ENCODE peak calls at places on chromosomes 12 and 14, in ten cellular contexts. One of them, this sample, is unnamed.

GRCh38 chr12:24469089-24469488 is 479.8 kb downstream of the BCAT1 start:
- DNase-seq in hepatocyte: no peak
- DNase-seq in progenitor cell of endocrine pancreas: no peak
- DNase-seq in H9: no peak
- DNase-seq in CD8-positive, alpha-beta T cell: no peak
- DNase-seq in AG10803: no peak
- DNase-seq in RWPE1: no peak
- DNase-seq in PC-9: no peak
- DNase-seq in type B pancreatic cell: no peak
- DNase-seq in Calu3: no peak
- DNase-seq in this sample: no peak

GRCh38 chr14:94542111-94542810 is 19.0 kb upstream of the SERPINA4 start:
- DNase-seq in hepatocyte: no peak
- DNase-seq in progenitor cell of endocrine pancreas: no peak
- DNase-seq in H9: no peak
- DNase-seq in CD8-positive, alpha-beta T cell: no peak
- DNase-seq in AG10803: peak; percentile 56
- DNase-seq in RWPE1: peak; percentile 23
- DNase-seq in PC-9: no peak
- DNase-seq in type B pancreatic cell: no peak
- DNase-seq in Calu3: peak; percentile 29
- DNase-seq in this sample: no peak

GRCh38 chr14:98494582-98494981 is 777.4 kb downstream of the BCL11B start:
- DNase-seq in hepatocyte: no peak
- DNase-seq in progenitor cell of endocrine pancreas: no peak
- DNase-seq in H9: no peak
- DNase-seq in CD8-positive, alpha-beta T cell: no peak
- DNase-seq in AG10803: peak; percentile 39
- DNase-seq in RWPE1: peak; percentile 78
- DNase-seq in PC-9: no peak
- DNase-seq in type B pancreatic cell: no peak
- DNase-seq in Calu3: no peak
- DNase-seq in this sample: no peak

GRCh38 chr14:71703477-71703876 is 228.8 kb upstream of the RGS6 start:
- DNase-seq in hepatocyte: no peak
- DNase-seq in progenitor cell of endocrine pancreas: no peak
- DNase-seq in H9: no peak
- DNase-seq in CD8-positive, alpha-beta T cell: no peak
- DNase-seq in AG10803: peak; percentile 80
- DNase-seq in RWPE1: no peak
- DNase-seq in PC-9: no peak
- DNase-seq in type B pancreatic cell: no peak
- DNase-seq in Calu3: no peak
- DNase-seq in this sample: no peak

GRCh38 chr14:44657688-44658388 is 150.8 kb upstream of the FSCB start:
- DNase-seq in hepatocyte: peak; percentile 60
- DNase-seq in progenitor cell of endocrine pancreas: no peak
- DNase-seq in H9: no peak
- DNase-seq in CD8-positive, alpha-beta T cell: no peak
- DNase-seq in AG10803: no peak
- DNase-seq in RWPE1: no peak
- DNase-seq in PC-9: no peak
- DNase-seq in type B pancreatic cell: no peak
- DNase-seq in Calu3: no peak
- DNase-seq in this sample: peak; percentile 8

GRCh38 chr12:21583587-21583986 is 21.1 kb downstream of the GYS2 start:
- DNase-seq in hepatocyte: no peak
- DNase-seq in progenitor cell of endocrine pancreas: no peak
- DNase-seq in H9: no peak
- DNase-seq in CD8-positive, alpha-beta T cell: no peak
- DNase-seq in AG10803: no peak
- DNase-seq in RWPE1: no peak
- DNase-seq in PC-9: no peak
- DNase-seq in type B pancreatic cell: no peak
- DNase-seq in Calu3: no peak
- DNase-seq in this sample: no peak

GRCh38 chr12:132052191-132052932 is 91.8 kb downstream of the DDX51 start:
- DNase-seq in hepatocyte: no peak
- DNase-seq in progenitor cell of endocrine pancreas: no peak
- DNase-seq in H9: no peak
- DNase-seq in CD8-positive, alpha-beta T cell: no peak
- DNase-seq in AG10803: no peak
- DNase-seq in RWPE1: no peak
- DNase-seq in PC-9: no peak
- DNase-seq in type B pancreatic cell: no peak
- DNase-seq in Calu3: no peak
- DNase-seq in this sample: no peak

GRCh38 chr12:95548539-95549391 is 2.5 kb downstream of the USP44 start:
- DNase-seq in hepatocyte: peak; percentile 71
- DNase-seq in progenitor cell of endocrine pancreas: peak; percentile 63
- DNase-seq in H9: peak; percentile 85
- DNase-seq in CD8-positive, alpha-beta T cell: peak; percentile 47
- DNase-seq in AG10803: no peak
- DNase-seq in RWPE1: peak; percentile 12
- DNase-seq in PC-9: no peak
- DNase-seq in type B pancreatic cell: peak; percentile 69
- DNase-seq in Calu3: peak; percentile 87
- DNase-seq in this sample: no peak

GRCh38 chr12:99232324-99232723 is 415.2 kb upstream of the GARIN6 start:
- DNase-seq in hepatocyte: no peak
- DNase-seq in progenitor cell of endocrine pancreas: no peak
- DNase-seq in H9: no peak
- DNase-seq in CD8-positive, alpha-beta T cell: no peak
- DNase-seq in AG10803: no peak
- DNase-seq in RWPE1: no peak
- DNase-seq in PC-9: no peak
- DNase-seq in type B pancreatic cell: no peak
- DNase-seq in Calu3: no peak
- DNase-seq in this sample: no peak

GRCh38 chr12:130752692-130753230 is 36.7 kb upstream of the RIMBP2 start:
- DNase-seq in hepatocyte: no peak
- DNase-seq in progenitor cell of endocrine pancreas: no peak
- DNase-seq in H9: peak; percentile 70
- DNase-seq in CD8-positive, alpha-beta T cell: no peak
- DNase-seq in AG10803: no peak
- DNase-seq in RWPE1: no peak
- DNase-seq in PC-9: no peak
- DNase-seq in type B pancreatic cell: no peak
- DNase-seq in Calu3: no peak
- DNase-seq in this sample: no peak

GRCh38 chr12:53725824-53726223 is 1.4 kb downstream of the CALCOCO1 start:
- DNase-seq in hepatocyte: no peak
- DNase-seq in progenitor cell of endocrine pancreas: no peak
- DNase-seq in H9: no peak
- DNase-seq in CD8-positive, alpha-beta T cell: no peak
- DNase-seq in AG10803: peak; percentile 47
- DNase-seq in RWPE1: peak; percentile 51
- DNase-seq in PC-9: no peak
- DNase-seq in type B pancreatic cell: no peak
- DNase-seq in Calu3: no peak
- DNase-seq in this sample: no peak

GRCh38 chr12:39723831-39724230 is 104.2 kb upstream of the ABCD2 start:
- DNase-seq in hepatocyte: no peak
- DNase-seq in progenitor cell of endocrine pancreas: no peak
- DNase-seq in H9: peak; percentile 30
- DNase-seq in CD8-positive, alpha-beta T cell: no peak
- DNase-seq in AG10803: peak; percentile 48
- DNase-seq in RWPE1: peak; percentile 57
- DNase-seq in PC-9: no peak
- DNase-seq in type B pancreatic cell: no peak
- DNase-seq in Calu3: no peak
- DNase-seq in this sample: no peak

GRCh38 chr12:7837366-7837765 is 35.3 kb downstream of the SLC2A14 start:
- DNase-seq in hepatocyte: no peak
- DNase-seq in progenitor cell of endocrine pancreas: no peak
- DNase-seq in H9: no peak
- DNase-seq in CD8-positive, alpha-beta T cell: no peak
- DNase-seq in AG10803: no peak
- DNase-seq in RWPE1: no peak
- DNase-seq in PC-9: no peak
- DNase-seq in type B pancreatic cell: no peak
- DNase-seq in Calu3: no peak
- DNase-seq in this sample: no peak

GRCh38 chr12:130992448-130992847 is 38.7 kb downstream of the ADGRD1 start:
- DNase-seq in hepatocyte: no peak
- DNase-seq in progenitor cell of endocrine pancreas: no peak
- DNase-seq in H9: no peak
- DNase-seq in CD8-positive, alpha-beta T cell: no peak
- DNase-seq in AG10803: no peak
- DNase-seq in RWPE1: no peak
- DNase-seq in PC-9: no peak
- DNase-seq in type B pancreatic cell: no peak
- DNase-seq in Calu3: no peak
- DNase-seq in this sample: no peak

GRCh38 chr14:97977711-97978261 is 1180.6 kb downstream of the VRK1 start:
- DNase-seq in hepatocyte: peak; percentile 57
- DNase-seq in progenitor cell of endocrine pancreas: no peak
- DNase-seq in H9: peak; percentile 32
- DNase-seq in CD8-positive, alpha-beta T cell: peak; percentile 51
- DNase-seq in AG10803: peak; percentile 45
- DNase-seq in RWPE1: peak; percentile 49
- DNase-seq in PC-9: no peak
- DNase-seq in type B pancreatic cell: no peak
- DNase-seq in Calu3: peak; percentile 5
- DNase-seq in this sample: no peak

GRCh38 chr12:19674437-19674836 is 235.1 kb downstream of the AEBP2 start:
- DNase-seq in hepatocyte: no peak
- DNase-seq in progenitor cell of endocrine pancreas: no peak
- DNase-seq in H9: no peak
- DNase-seq in CD8-positive, alpha-beta T cell: no peak
- DNase-seq in AG10803: no peak
- DNase-seq in RWPE1: no peak
- DNase-seq in PC-9: no peak
- DNase-seq in type B pancreatic cell: no peak
- DNase-seq in Calu3: no peak
- DNase-seq in this sample: no peak

GRCh38 chr14:29030970-29031369 is 264.4 kb downstream of the FOXG1 start:
- DNase-seq in hepatocyte: no peak
- DNase-seq in progenitor cell of endocrine pancreas: no peak
- DNase-seq in H9: no peak
- DNase-seq in CD8-positive, alpha-beta T cell: no peak
- DNase-seq in AG10803: no peak
- DNase-seq in RWPE1: no peak
- DNase-seq in PC-9: no peak
- DNase-seq in type B pancreatic cell: no peak
- DNase-seq in Calu3: no peak
- DNase-seq in this sample: no peak

GRCh38 chr12:104347374-104348075 is 44.0 kb downstream of the EID3 start:
- DNase-seq in hepatocyte: no peak
- DNase-seq in progenitor cell of endocrine pancreas: no peak
- DNase-seq in H9: peak; percentile 17
- DNase-seq in CD8-positive, alpha-beta T cell: no peak
- DNase-seq in AG10803: no peak
- DNase-seq in RWPE1: no peak
- DNase-seq in PC-9: peak; percentile 73
- DNase-seq in type B pancreatic cell: no peak
- DNase-seq in Calu3: no peak
- DNase-seq in this sample: no peak
- TF ChIP-seq CTCF in hepatocyte: no peak
- TF ChIP-seq CTCF in progenitor cell of endocrine pancreas: no peak
- TF ChIP-seq CTCF in H9: no peak
- TF ChIP-seq CTCF in CD8-positive, alpha-beta T cell: no peak
- TF ChIP-seq CTCF in AG10803: no peak
- TF ChIP-seq CTCF in RWPE1: no peak
- TF ChIP-seq CTCF in PC-9: no peak
- TF ChIP-seq CTCF in type B pancreatic cell: no peak
- TF ChIP-seq CTCF in Calu3: no peak
- TF ChIP-seq CTCF in this sample: no peak

GRCh38 chr12:65533177-65533883 is 254.8 kb downstream of the MSRB3 start:
- DNase-seq in hepatocyte: no peak
- DNase-seq in progenitor cell of endocrine pancreas: no peak
- DNase-seq in H9: no peak
- DNase-seq in CD8-positive, alpha-beta T cell: no peak
- DNase-seq in AG10803: peak; percentile 49
- DNase-seq in RWPE1: no peak
- DNase-seq in PC-9: no peak
- DNase-seq in type B pancreatic cell: no peak
- DNase-seq in Calu3: no peak
- DNase-seq in this sample: no peak
- TF ChIP-seq CTCF in hepatocyte: no peak
- TF ChIP-seq CTCF in progenitor cell of endocrine pancreas: no peak
- TF ChIP-seq CTCF in H9: no peak
- TF ChIP-seq CTCF in CD8-positive, alpha-beta T cell: no peak
- TF ChIP-seq CTCF in AG10803: no peak
- TF ChIP-seq CTCF in RWPE1: no peak
- TF ChIP-seq CTCF in PC-9: no peak
- TF ChIP-seq CTCF in type B pancreatic cell: no peak
- TF ChIP-seq CTCF in Calu3: no peak
- TF ChIP-seq CTCF in this sample: no peak

DNA sequence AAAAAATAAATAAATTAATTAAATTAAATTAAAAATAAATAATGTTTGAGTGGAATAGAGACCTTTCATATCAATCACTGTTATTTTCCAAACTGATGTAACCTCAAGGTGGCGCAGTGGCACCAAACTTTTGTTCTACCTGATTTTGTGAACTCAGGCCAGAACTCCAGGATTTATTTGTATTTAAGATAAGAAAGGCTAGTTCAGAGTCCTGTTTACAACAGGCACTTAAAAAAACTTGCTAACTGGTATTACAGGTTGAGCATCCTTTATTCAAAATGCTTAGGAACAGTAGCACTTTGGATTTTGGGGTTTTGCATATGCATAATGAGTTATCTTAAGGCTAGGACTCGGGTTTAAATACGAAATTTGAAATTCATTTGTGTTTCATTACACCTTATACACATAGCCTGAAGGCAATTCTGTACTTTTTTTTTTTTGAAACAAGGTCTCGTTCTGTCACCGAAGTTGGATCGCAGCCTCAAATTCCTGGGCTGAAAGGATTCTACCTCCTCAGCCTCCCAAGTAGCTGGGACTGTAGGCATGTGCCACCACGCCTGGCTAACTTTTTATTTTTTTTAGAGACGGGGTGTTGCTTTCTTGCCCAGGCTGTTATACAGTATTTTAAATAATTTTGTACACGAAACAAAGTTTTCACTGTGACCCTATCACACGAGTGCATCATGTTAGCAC is 32.4 kb downstream of the YY1 start:
- DNase-seq in hepatocyte: peak; percentile 70
- DNase-seq in progenitor cell of endocrine pancreas: no peak
- DNase-seq in H9: no peak
- DNase-seq in CD8-positive, alpha-beta T cell: no peak
- DNase-seq in AG10803: peak; percentile 6
- DNase-seq in RWPE1: no peak
- DNase-seq in PC-9: peak; percentile 40
- DNase-seq in type B pancreatic cell: no peak
- DNase-seq in Calu3: peak; percentile 56
- DNase-seq in this sample: peak; percentile 94
- TF ChIP-seq CTCF in hepatocyte: peak; percentile 62
- TF ChIP-seq CTCF in progenitor cell of endocrine pancreas: peak; percentile 62
- TF ChIP-seq CTCF in H9: peak; percentile 66
- TF ChIP-seq CTCF in CD8-positive, alpha-beta T cell: peak; percentile 50
- TF ChIP-seq CTCF in AG10803: peak; percentile 24
- TF ChIP-seq CTCF in RWPE1: peak; percentile 45
- TF ChIP-seq CTCF in PC-9: peak; percentile 37
- TF ChIP-seq CTCF in type B pancreatic cell: peak; percentile 57
- TF ChIP-seq CTCF in Calu3: peak; percentile 12
- TF ChIP-seq CTCF in this sample: peak; percentile 72

DNA sequence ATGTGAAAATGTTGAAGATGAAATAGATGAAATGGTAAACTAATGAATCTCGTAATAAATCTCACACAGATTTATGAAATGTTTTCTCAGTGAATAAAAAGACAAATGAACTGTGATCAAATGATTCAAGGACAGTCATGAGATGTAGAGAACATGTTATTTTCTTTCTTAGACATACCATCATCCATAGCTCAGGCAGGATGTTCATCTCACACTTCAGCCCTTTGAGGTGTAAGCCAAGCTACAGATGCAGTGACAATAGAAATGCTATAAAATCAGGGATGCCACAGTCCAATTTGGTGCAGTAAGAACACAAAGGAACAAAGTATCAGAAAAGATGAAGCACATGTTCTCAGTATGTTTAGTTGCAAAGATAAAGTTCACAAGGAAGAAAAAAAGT is 242.7 kb upstream of the KRR1 start:
- DNase-seq in hepatocyte: no peak
- DNase-seq in progenitor cell of endocrine pancreas: no peak
- DNase-seq in H9: no peak
- DNase-seq in CD8-positive, alpha-beta T cell: no peak
- DNase-seq in AG10803: no peak
- DNase-seq in RWPE1: no peak
- DNase-seq in PC-9: no peak
- DNase-seq in type B pancreatic cell: no peak
- DNase-seq in Calu3: no peak
- DNase-seq in this sample: no peak
- TF ChIP-seq CTCF in hepatocyte: no peak
- TF ChIP-seq CTCF in progenitor cell of endocrine pancreas: no peak
- TF ChIP-seq CTCF in H9: no peak
- TF ChIP-seq CTCF in CD8-positive, alpha-beta T cell: no peak
- TF ChIP-seq CTCF in AG10803: no peak
- TF ChIP-seq CTCF in RWPE1: no peak
- TF ChIP-seq CTCF in PC-9: no peak
- TF ChIP-seq CTCF in type B pancreatic cell: no peak
- TF ChIP-seq CTCF in Calu3: no peak
- TF ChIP-seq CTCF in this sample: no peak